ENCODE peak calls at places on chromosomes 7 and 10, in five cellular contexts. O is epithelial cell of prostate, E is left ventricle myocardium inferior, A is H9, G is neural progenitor cell. K is an unnamed sample.

GRCh38 chr10:6580279-6581029 is 378 bp upstream of the PRKCQ start:
- DNase-seq in O (no peak), E (peak), A (peak), G (peak), K (peak)

GRCh38 chr7:100943693-100944092 is 5.6 kb upstream of the MUC3A start:
- DNase-seq in O (no peak), E (no peak), A (no peak), G (no peak), K (no peak)

GRCh38 chr7:12074889-12075288 is 136.2 kb upstream of the TMEM106B start:
- DNase-seq in O (no peak), E (no peak), A (no peak), G (no peak), K (no peak)

GRCh38 chr10:13440709-13441061 is 88.1 kb downstream of the BEND7 start:
- DNase-seq in O (no peak), E (no peak), A (no peak), G (no peak), K (no peak)

GRCh38 chr10:121089434-121089833 is 238.3 kb downstream of the WDR11 start:
- DNase-seq in O (no peak), E (no peak), A (no peak), G (no peak), K (no peak)

GRCh38 chr7:120023494-120024167 is 249.3 kb upstream of the KCND2 start:
- DNase-seq in O (no peak), E (no peak), A (no peak), G (no peak), K (no peak)

GRCh38 chr7:139718859-139719258 is 58.9 kb downstream of the HIPK2 start:
- DNase-seq in O (no peak), E (no peak), A (no peak), G (no peak), K (no peak)

GRCh38 chr7:98315318-98315993 is 34.0 kb downstream of the BRI3 start:
- DNase-seq in O (no peak), E (no peak), A (no peak), G (no peak), K (no peak)

GRCh38 chr7:3537210-3537875 is 236.3 kb downstream of the SDK1 start:
- DNase-seq in O (peak), E (no peak), A (no peak), G (no peak), K (peak)

GRCh38 chr7:157807510-157807909 is 470.7 kb downstream of the DNAJB6 start:
- DNase-seq in O (no peak), E (no peak), A (peak), G (peak), K (peak)

GRCh38 chr10:100570518-100570865 is 34.7 kb downstream of the HIF1AN start:
- DNase-seq in O (no peak), E (no peak), A (peak), G (no peak), K (no peak)

GRCh38 chr7:112450807-112451661 is 774 bp downstream of the IFRD1 start:
- DNase-seq in O (peak), E (peak), A (peak), G (peak), K (peak)

GRCh38 chr7:138478499-138478908 is 18.4 kb downstream of the TRIM24 start:
- DNase-seq in O (no peak), E (no peak), A (no peak), G (no peak), K (no peak)

GRCh38 chr10:118308664-118309063 is 33.5 kb downstream of the FAM204A start:
- DNase-seq in O (no peak), E (no peak), A (peak), G (peak), K (no peak)

GRCh38 chr10:94125856-94126255 is 132.1 kb downstream of the PLCE1 start:
- DNase-seq in O (no peak), E (no peak), A (no peak), G (peak), K (no peak)

GRCh38 chr10:28282341-28282740 is 20.5 kb downstream of the MPP7 start:
- DNase-seq in O (no peak), E (no peak), A (no peak), G (peak), K (no peak)

GRCh38 chr10:5297466-5297865 is 67.3 kb upstream of the UCN3 start:
- DNase-seq in O (no peak), E (peak), A (no peak), G (no peak), K (peak)

GRCh38 chr7:39624202-39624807 is 933 bp downstream of the RALA start:
- DNase-seq in O (no peak), E (no peak), A (no peak), G (peak), K (peak)

GRCh38 chr10:102763037-102763607 is 19.4 kb downstream of the WBP1L start:
- DNase-seq in O (no peak), E (no peak), A (no peak), G (no peak), K (no peak)

GRCh38 chr10:7788640-7789335 is 811 bp downstream of the ATP5F1C start:
- DNase-seq in O (no peak), E (no peak), A (no peak), G (peak), K (peak)

GRCh38 chr7:103921692-103922091 is 67.8 kb downstream of the RELN start:
- DNase-seq in O (no peak), E (no peak), A (no peak), G (no peak), K (no peak)

GRCh38 chr10:31242902-31243301 is 76.1 kb upstream of the ZEB1 start:
- DNase-seq in O (peak), E (no peak), A (peak), G (no peak), K (peak)

GRCh38 chr7:124720195-124720594 is 45.4 kb downstream of the GPR37 start:
- DNase-seq in O (peak), E (no peak), A (no peak), G (no peak), K (peak)

GRCh38 chr10:79333513-79333912 is 13.8 kb upstream of the PPIF start:
- DNase-seq in O (no peak), E (no peak), A (no peak), G (no peak), K (peak)

GRCh38 chr10:124742418-124743187 is 1.6 kb downstream of the FAM53B start:
- DNase-seq in O (no peak), E (no peak), A (no peak), G (peak), K (peak)

GRCh38 chr10:124740374-124741280 is 3.6 kb downstream of the FAM53B start:
- DNase-seq in O (no peak), E (peak), A (no peak), G (peak), K (peak)

GRCh38 chr10:124739996-124740373 is 4.2 kb downstream of the FAM53B start:
- DNase-seq in O (no peak), E (no peak), A (no peak), G (no peak), K (no peak)

GRCh38 chr10:124741922-124742417 is 2.2 kb downstream of the FAM53B start:
- DNase-seq in O (no peak), E (no peak), A (no peak), G (no peak), K (no peak)

DNA sequence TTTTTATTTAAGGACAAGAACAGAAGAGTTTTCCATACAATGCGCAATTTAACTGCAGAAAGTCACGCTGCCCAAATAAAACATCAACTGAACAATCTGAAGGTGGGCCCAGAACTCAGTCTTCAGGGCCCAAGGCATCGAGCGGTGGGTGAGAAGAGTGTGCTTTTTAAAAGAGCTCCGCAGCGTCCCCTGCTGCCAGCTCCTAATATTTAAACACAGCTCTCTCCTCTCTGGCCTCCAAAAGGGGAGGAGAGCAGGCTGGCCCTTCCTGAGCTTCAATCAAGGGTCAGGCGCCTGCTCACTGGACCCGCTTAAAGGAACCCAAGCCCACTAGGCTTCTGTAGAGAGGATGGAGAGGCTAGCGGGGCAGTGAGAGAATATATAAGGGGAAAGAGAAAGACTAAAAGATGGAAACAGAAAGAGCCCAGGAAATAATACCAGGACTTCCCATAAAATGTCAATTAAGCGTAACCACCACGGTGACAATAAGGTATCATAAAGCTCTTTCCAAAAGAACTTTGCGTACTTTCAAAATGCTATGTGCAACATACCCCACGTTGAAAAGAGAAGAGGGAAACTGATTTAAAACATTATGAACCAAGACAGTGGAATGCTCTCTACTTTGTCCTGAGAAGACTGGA is 2.8 kb downstream of the FAM53B start:
- DNase-seq in O (no peak), E (peak), A (peak), G (peak), K (peak)
- H3K27ac ChIP-seq in O (peak), E (peak), A (no peak), G (no peak), K (peak)

GRCh38 chr7:131224996-131225395 is 102.7 kb upstream of the MKLN1 start:
- DNase-seq in O (no peak), E (no peak), A (no peak), G (no peak), K (no peak)
- H3K27ac ChIP-seq in O (no peak), E (peak), A (no peak), G (no peak), K (no peak)

DNA sequence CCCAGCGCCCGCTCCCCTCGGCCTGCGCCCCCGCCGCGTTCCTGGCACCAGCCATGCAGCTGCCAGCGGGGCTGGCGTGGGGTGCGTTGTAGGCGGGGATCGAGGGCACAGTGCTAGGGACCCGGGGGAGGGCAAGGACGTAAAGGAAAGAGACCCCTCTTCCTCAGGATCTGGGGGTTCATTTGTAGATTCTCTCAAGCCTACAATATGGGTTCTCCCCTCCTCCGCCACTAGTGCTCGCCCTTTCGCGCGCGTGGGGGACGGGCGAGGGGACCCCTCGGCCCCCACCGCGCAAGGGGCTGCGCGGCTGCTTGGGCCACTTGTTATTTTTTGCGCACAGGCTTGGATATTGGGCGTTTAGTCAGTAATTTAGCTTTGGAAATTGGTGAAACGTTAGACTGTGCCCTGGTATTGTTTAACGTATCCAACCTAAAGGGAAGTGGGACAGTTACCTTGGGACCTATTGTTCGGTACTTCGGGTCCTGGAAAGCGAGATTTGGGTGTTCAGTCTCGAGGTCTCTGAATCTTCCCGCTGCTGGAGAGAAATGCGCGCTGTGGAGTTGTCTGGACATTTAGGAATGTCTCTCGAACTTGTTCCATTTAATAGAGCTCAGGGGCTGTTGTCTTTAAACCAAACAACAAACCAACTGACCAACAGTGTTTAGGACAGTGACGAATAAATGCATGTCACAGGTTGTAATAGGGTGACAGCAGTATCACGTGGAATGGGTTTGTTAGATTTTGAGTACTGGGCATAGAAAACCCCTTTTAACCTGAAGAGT is 815 bp downstream of the CDK14 start:
- DNase-seq in O (no peak), E (no peak), A (no peak), G (peak), K (peak)
- H3K27ac ChIP-seq in O (peak), E (peak), A (no peak), G (peak), K (peak)

GRCh38 chr7:134788191-134788590 is 8.8 kb downstream of the CALD1 start:
- DNase-seq in O (no peak), E (no peak), A (no peak), G (no peak), K (no peak)
- H3K27ac ChIP-seq in O (no peak), E (peak), A (no peak), G (no peak), K (no peak)

GRCh38 chr10:18202600-18203150 is 62.5 kb downstream of the CACNB2 start:
- DNase-seq in O (no peak), E (no peak), A (no peak), G (no peak), K (no peak)
- H3K27ac ChIP-seq in O (no peak), E (no peak), A (no peak), G (no peak), K (no peak)

GRCh38 chr10:78210548-78210947 is 176.9 kb downstream of the RPS24 start:
- DNase-seq in O (no peak), E (no peak), A (no peak), G (no peak), K (no peak)

GRCh38 chr10:78211476-78212110 is 177.9 kb downstream of the RPS24 start:
- DNase-seq in O (peak), E (no peak), A (no peak), G (peak), K (no peak)

GRCh38 chr10:78207776-78208175 is 174.1 kb downstream of the RPS24 start:
- DNase-seq in O (no peak), E (no peak), A (no peak), G (no peak), K (no peak)

GRCh38 chr10:78210976-78211375 is 177.3 kb downstream of the RPS24 start:
- DNase-seq in O (no peak), E (no peak), A (no peak), G (no peak), K (no peak)

DNA sequence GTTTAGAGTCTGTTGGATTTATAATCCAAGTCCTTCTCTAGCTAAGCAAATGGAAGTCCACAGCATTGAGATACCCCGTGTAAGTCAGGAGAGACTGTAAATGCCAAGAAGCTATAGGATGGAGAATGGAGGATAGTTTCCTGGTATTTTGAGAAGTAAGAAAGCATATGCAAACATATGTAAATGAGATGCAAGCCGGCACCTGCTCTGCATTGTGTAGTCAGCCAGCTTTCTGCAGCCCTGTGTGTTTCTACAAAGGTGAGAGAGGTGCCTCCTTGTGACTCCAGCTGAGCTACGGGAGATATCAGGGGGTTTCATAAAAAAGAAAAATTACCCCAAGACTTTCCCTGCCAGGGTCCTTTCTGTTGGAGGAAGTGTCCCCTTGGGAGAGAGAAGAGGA is 176.3 kb downstream of the RPS24 start:
- DNase-seq in O (no peak), E (no peak), A (no peak), G (no peak), K (no peak)
- H3K27ac ChIP-seq in O (no peak), E (no peak), A (no peak), G (no peak), K (no peak)

GRCh38 chr7:135974667-135975066 is 2.5 kb downstream of the MTPN start:
- DNase-seq in O (no peak), E (no peak), A (no peak), G (no peak), K (no peak)

GRCh38 chr7:135970682-135971365 is 6.3 kb downstream of the MTPN start:
- DNase-seq in O (no peak), E (no peak), A (no peak), G (no peak), K (no peak)

GRCh38 chr7:135966341-135967043 is 10.7 kb downstream of the MTPN start:
- DNase-seq in O (no peak), E (no peak), A (no peak), G (no peak), K (no peak)

GRCh38 chr7:135970045-135970444 is 7.1 kb downstream of the MTPN start:
- DNase-seq in O (no peak), E (no peak), A (no peak), G (no peak), K (no peak)

DNA sequence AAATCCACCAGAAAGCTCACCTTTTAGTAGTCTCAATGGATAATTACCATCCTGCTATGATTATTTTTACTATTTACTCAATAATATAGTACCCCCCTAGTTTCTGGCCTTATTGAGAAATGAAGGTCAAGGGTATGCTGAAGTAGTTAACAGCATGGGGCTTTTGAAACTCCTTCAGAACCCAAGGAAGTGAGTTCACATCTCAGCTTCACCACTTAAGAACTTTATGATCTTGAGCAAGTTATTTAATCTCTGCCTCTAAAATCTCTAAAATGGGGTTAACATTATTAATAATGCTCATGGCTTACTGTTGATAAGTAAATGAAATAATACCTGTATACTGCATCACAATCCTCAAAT is 5.8 kb downstream of the MTPN start:
- DNase-seq in O (no peak), E (no peak), A (no peak), G (no peak), K (no peak)
- H3K27ac ChIP-seq in O (no peak), E (no peak), A (no peak), G (no peak), K (no peak)

DNA sequence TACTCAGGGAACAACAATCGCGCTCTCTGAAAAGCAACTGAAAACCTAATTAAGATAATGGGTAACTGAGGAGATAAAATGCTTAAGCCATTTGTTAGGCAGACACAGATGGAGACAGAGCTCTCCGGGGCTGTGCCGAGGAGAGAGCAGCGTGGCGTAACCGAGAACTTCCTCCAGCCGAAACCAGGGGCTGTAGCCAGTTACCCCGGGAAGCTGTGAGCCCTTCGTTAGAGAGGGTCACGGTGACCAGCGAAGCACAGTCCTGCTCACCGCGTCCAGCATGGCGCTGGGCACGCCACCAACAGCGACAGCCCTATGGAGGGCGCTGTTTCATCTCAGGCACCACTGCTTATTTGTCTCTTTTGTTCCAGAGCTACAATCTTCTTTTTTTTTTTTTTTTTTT is 16.1 kb downstream of the PAPOLB start:
- DNase-seq in O (no peak), E (peak), A (peak), G (peak), K (no peak)
- H3K27ac ChIP-seq in O (no peak), E (peak), A (no peak), G (no peak), K (no peak)

K was measured in RWPE1.